ENCODE peak calls at places on chromosomes 16 and 17, in seven cellular contexts. H is GM13977, A is Caco-2, P is T-helper 1 cell, J is immature natural killer cell, U is fibroblast of the aortic adventitia, Q is NCI-H1105. G is an unnamed sample.

GRCh38 chr16:19884611-19885455 is at the start of gene GPRC5B:
- DNase-seq in H (peak), A (peak), P (peak), J (peak), U (peak), Q (peak), G (peak)

GRCh38 chr16:49452568-49452967 is 79.0 kb downstream of the C16orf78 start:
- DNase-seq in H (no peak), A (peak), P (no peak), J (no peak), U (no peak), Q (peak), G (no peak)

GRCh38 chr16:69490707-69491324 is 66.4 kb downstream of the CYB5B start:
- DNase-seq in H (no peak), A (no peak), P (no peak), J (no peak), U (no peak), Q (no peak), G (no peak)

GRCh38 chr17:42281571-42282096 is 5.4 kb upstream of the STAT5B start:
- DNase-seq in H (no peak), A (no peak), P (no peak), J (no peak), U (no peak), Q (peak), G (no peak)

GRCh38 chr17:19332371-19333131 is 30.0 kb downstream of the B9D1 start:
- DNase-seq in H (no peak), A (peak), P (no peak), J (no peak), U (no peak), Q (no peak), G (no peak)

GRCh38 chr17:44677136-44677535 is 12.4 kb downstream of the CCDC43 start:
- DNase-seq in H (no peak), A (no peak), P (no peak), J (no peak), U (peak), Q (no peak), G (peak)

GRCh38 chr17:64327201-64327930 is 63.3 kb downstream of the PECAM1 start:
- DNase-seq in H (no peak), A (no peak), P (no peak), J (no peak), U (peak), Q (no peak), G (no peak)

GRCh38 chr17:73118139-73118538 is 25.7 kb upstream of the SLC39A11 start:
- DNase-seq in H (no peak), A (no peak), P (no peak), J (no peak), U (no peak), Q (no peak), G (no peak)

GRCh38 chr17:48439875-48440505 is 10.0 kb upstream of the SKAP1 start:
- DNase-seq in H (no peak), A (no peak), P (no peak), J (peak), U (no peak), Q (no peak), G (no peak)

GRCh38 chr17:47697948-47698711 is 4.2 kb downstream of the TBKBP1 start:
- DNase-seq in H (no peak), A (no peak), P (no peak), J (peak), U (no peak), Q (no peak), G (no peak)

GRCh38 chr17:41496803-41497484 is 7.2 kb upstream of the KRT36 start:
- DNase-seq in H (peak), A (peak), P (no peak), J (peak), U (peak), Q (no peak), G (peak)

G was measured in EL.